ENCODE peak calls at places on chromosomes 7 and 10, in seven cellular contexts. E is GM23248, C is MM.1S, H is OCI-LY7, N is HCT116, S is neural progenitor cell, M is hepatocyte. R is an unnamed sample.

GRCh38 chr7:91826377-91826776 is 54.1 kb downstream of the MTERF1 start:
- DNase-seq in E (peak; percentile 42), C (no peak), H (no peak), N (peak; percentile 22), S (no peak), M (no peak), R (no peak)

GRCh38 chr10:130138479-130138866 is 2.3 kb downstream of the GLRX3 start:
- DNase-seq in E (peak; percentile 81), C (no peak), H (no peak), N (peak; percentile 44), S (no peak), M (peak; percentile 85), R (no peak)

GRCh38 chr7:155857141-155857540 is 44.9 kb upstream of the SHH start:
- DNase-seq in E (no peak), C (no peak), H (no peak), N (no peak), S (no peak), M (no peak), R (no peak)

GRCh38 chr7:47669178-47669878 is 87.4 kb upstream of the TNS3 start:
- DNase-seq in E (peak; percentile 96), C (peak; percentile 99), H (peak; percentile 91), N (no peak), S (no peak), M (peak; percentile 77), R (no peak)

GRCh38 chr10:85978566-85979358 is 387.8 kb downstream of the GRID1 start:
- DNase-seq in E (no peak), C (no peak), H (no peak), N (no peak), S (no peak), M (no peak), R (no peak)

GRCh38 chr10:126551197-126551596 is 119.3 kb downstream of the C10orf90 start:
- DNase-seq in E (no peak), C (no peak), H (no peak), N (no peak), S (no peak), M (no peak), R (no peak)

GRCh38 chr10:130065251-130065650 is 45.4 kb downstream of the C10orf143 start:
- DNase-seq in E (no peak), C (no peak), H (no peak), N (no peak), S (no peak), M (no peak), R (no peak)

GRCh38 chr7:55191926-55192692 is 173.0 kb upstream of the LANCL2 start:
- DNase-seq in E (no peak), C (no peak), H (no peak), N (no peak), S (no peak), M (no peak), R (peak; percentile 51)

GRCh38 chr7:1847260-1848001 is 177.4 kb downstream of the ELFN1 start:
- DNase-seq in E (no peak), C (no peak), H (no peak), N (no peak), S (no peak), M (no peak), R (no peak)

GRCh38 chr7:26156454-26157365 is 4.7 kb downstream of the NFE2L3 start:
- DNase-seq in E (peak; percentile 89), C (peak; percentile 91), H (peak; percentile 47), N (peak; percentile 28), S (no peak), M (peak; percentile 51), R (no peak)

GRCh38 chr7:138097064-138097741 is 20.9 kb downstream of the AKR1D1 start:
- DNase-seq in E (peak; percentile 26), C (peak; percentile 73), H (peak; percentile 8), N (peak; percentile 41), S (peak; percentile 30), M (peak; percentile 62), R (peak; percentile 53)

GRCh38 chr10:95268438-95268837 is 22.4 kb downstream of the PDLIM1 start:
- DNase-seq in E (no peak), C (no peak), H (no peak), N (no peak), S (peak; percentile 35), M (peak; percentile 67), R (no peak)

GRCh38 chr7:21941570-21942224 is 4.0 kb downstream of the CDCA7L start:
- DNase-seq in E (peak; percentile 72), C (no peak), H (peak; percentile 81), N (no peak), S (no peak), M (peak; percentile 40), R (no peak)

GRCh38 chr10:122199689-122200088 is 71.4 kb upstream of the BTBD16 start:
- DNase-seq in E (no peak), C (no peak), H (no peak), N (no peak), S (no peak), M (no peak), R (no peak)

GRCh38 chr10:36725581-36726520 is 399.5 kb upstream of the ANKRD30A start:
- DNase-seq in E (peak; percentile 91), C (peak; percentile 44), H (peak; percentile 5), N (no peak), S (peak; percentile 80), M (peak; percentile 60), R (peak; percentile 82)

GRCh38 chr10:69864321-69864720 is 62.6 kb downstream of the COL13A1 start:
- DNase-seq in E (peak; percentile 99), C (no peak), H (no peak), N (peak; percentile 66), S (no peak), M (no peak), R (no peak)

GRCh38 chr7:128004623-128005022 is 26.6 kb downstream of the LRRC4 start:
- DNase-seq in E (no peak), C (no peak), H (peak; percentile 21), N (no peak), S (no peak), M (no peak), R (no peak)

GRCh38 chr7:183907-184767 is 8.2 kb upstream of the FAM20C start:
- DNase-seq in E (no peak), C (no peak), H (no peak), N (no peak), S (no peak), M (no peak), R (no peak)

GRCh38 chr10:113454341-113455061 is 98.4 kb upstream of the HABP2 start:
- DNase-seq in E (peak; percentile 66), C (peak; percentile 43), H (peak; percentile 40), N (peak; percentile 31), S (peak; percentile 77), M (peak; percentile 77), R (peak; percentile 89)

GRCh38 chr7:77747718-77748117 is 50.5 kb downstream of the TMEM60 start:
- DNase-seq in E (no peak), C (no peak), H (no peak), N (no peak), S (no peak), M (no peak), R (no peak)

GRCh38 chr7:77752016-77752415 is 46.2 kb downstream of the TMEM60 start:
- DNase-seq in E (no peak), C (no peak), H (no peak), N (no peak), S (no peak), M (no peak), R (no peak)

GRCh38 chr7:77747178-77747577 is 50.9 kb downstream of the RSBN1L start:
- DNase-seq in E (no peak), C (no peak), H (no peak), N (no peak), S (no peak), M (no peak), R (no peak)

GRCh38 chr7:77757589-77757988 is 40.6 kb downstream of the TMEM60 start:
- DNase-seq in E (no peak), C (peak; percentile 15), H (no peak), N (no peak), S (no peak), M (no peak), R (no peak)

DNA sequence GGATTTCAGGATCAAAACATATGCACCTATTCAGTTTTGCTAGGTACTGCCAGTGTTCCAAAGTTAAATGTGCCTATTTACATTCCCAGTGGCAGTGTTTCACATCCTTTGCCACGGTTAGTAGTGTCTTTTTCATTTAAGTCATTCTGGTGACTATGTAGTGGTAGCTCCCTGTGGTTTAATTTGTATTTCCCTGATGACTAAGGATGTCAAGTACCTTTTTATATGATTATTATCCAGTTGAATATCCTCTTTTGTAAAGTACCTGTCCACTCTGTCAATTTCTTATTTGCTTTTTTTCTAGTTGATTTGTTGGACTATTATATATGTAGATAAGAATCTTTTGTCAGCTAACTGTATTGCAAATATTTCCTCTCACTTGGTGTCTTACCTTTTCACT is 45.1 kb downstream of the TMEM60 start:
- DNase-seq in E (no peak), C (no peak), H (no peak), N (no peak), S (no peak), M (no peak), R (no peak)
- TF ChIP-seq EZH2phosphoT487 in E (no peak), C (no peak), H (no peak), N (no peak), S (no peak), M (no peak), R (no peak)

GRCh38 chr10:11570751-11571150 is 40.7 kb downstream of the USP6NL start:
- DNase-seq in E (no peak), C (no peak), H (no peak), N (no peak), S (no peak), M (no peak), R (no peak)
- TF ChIP-seq EZH2phosphoT487 in E (no peak), C (no peak), H (no peak), N (no peak), S (no peak), M (no peak), R (no peak)

GRCh38 chr10:98483658-98484057 is 36.9 kb upstream of the HPS1 start:
- DNase-seq in E (no peak), C (no peak), H (no peak), N (no peak), S (no peak), M (no peak), R (no peak)
- TF ChIP-seq EZH2phosphoT487 in E (no peak), C (no peak), H (no peak), N (no peak), S (no peak), M (no peak), R (no peak)

GRCh38 chr7:140540142-140540777 is 61.0 kb upstream of the MKRN1 start:
- DNase-seq in E (no peak), C (no peak), H (no peak), N (no peak), S (no peak), M (peak; percentile 38), R (no peak)
- TF ChIP-seq EZH2phosphoT487 in E (no peak), C (no peak), H (no peak), N (no peak), S (no peak), M (no peak), R (no peak)

DNA sequence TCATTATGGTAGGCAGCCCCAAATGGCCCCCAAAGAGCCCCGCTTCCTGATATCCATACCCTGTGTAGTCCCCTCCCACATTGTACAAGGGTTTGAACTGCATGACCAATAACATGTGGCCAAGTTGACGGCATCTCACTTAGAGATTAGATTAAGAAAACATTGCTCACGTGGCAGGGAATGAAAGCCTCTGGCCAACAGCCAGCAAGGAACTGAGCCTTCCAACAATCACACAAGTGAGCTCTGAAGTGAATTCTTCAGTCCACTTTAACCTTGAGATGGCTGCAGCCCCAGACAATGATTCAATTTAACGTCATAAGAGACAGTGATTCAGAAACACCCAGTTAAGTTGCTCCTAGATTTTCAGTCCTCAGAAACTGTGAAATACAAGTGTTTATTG is 165.9 kb upstream of the PLXNA4 start:
- DNase-seq in E (peak; percentile 85), C (no peak), H (no peak), N (no peak), S (no peak), M (no peak), R (no peak)
- TF ChIP-seq EZH2phosphoT487 in E (no peak), C (no peak), H (no peak), N (no peak), S (no peak), M (no peak), R (no peak)

GRCh38 chr10:102642553-102643345 is 1.5 kb upstream of the TRIM8 start:
- DNase-seq in E (peak; percentile 80), C (peak; percentile 54), H (peak; percentile 61), N (peak; percentile 29), S (peak; percentile 76), M (peak; percentile 74), R (peak; percentile 61)
- TF ChIP-seq EZH2phosphoT487 in E (no peak), C (no peak), H (no peak), N (no peak), S (no peak), M (no peak), R (no peak)